ENCODE peak calls at places on chromosomes 3 and 15, in five cellular contexts. Y is left ventricle myocardium inferior, G is pancreas, U is tibial nerve, O is heart left ventricle. B is an unnamed sample.

GRCh38 chr15:99707481-99708270 is 25.6 kb downstream of the LYSMD4 start:
- DNase-seq in Y (no peak), G (no peak), U (no peak), O (no peak), B (no peak)

GRCh38 chr3:152193673-152194267 is 75.0 kb upstream of the MBNL1 start:
- DNase-seq in Y (no peak), G (no peak), U (no peak), O (no peak), B (no peak)

GRCh38 chr15:78479650-78480049 is 27.7 kb upstream of the HYKK start:
- DNase-seq in Y (no peak), G (no peak), U (no peak), O (no peak), B (no peak)

GRCh38 chr15:51499379-51499976 is 123.1 kb downstream of the DMXL2 start:
- DNase-seq in Y (no peak), G (no peak), U (no peak), O (no peak), B (peak; percentile 49)

GRCh38 chr15:87478688-87479072 is 777.9 kb downstream of the NTRK3 start:
- DNase-seq in Y (no peak), G (no peak), U (no peak), O (no peak), B (no peak)

GRCh38 chr15:99925661-99926461 is 192.6 kb upstream of the LYSMD4 start:
- DNase-seq in Y (peak; percentile 62), G (peak; percentile 80), U (peak; percentile 31), O (peak; percentile 73), B (peak; percentile 54)

GRCh38 chr3:113571360-113571759 is 39.0 kb downstream of the SIDT1 start:
- DNase-seq in Y (no peak), G (no peak), U (no peak), O (no peak), B (no peak)

GRCh38 chr15:66673410-66674322 is 28.4 kb upstream of the SMAD6 start:
- DNase-seq in Y (peak; percentile 29), G (peak; percentile 18), U (no peak), O (no peak), B (peak; percentile 89)

GRCh38 chr3:67389176-67389575 is 265.2 kb downstream of the SUCLG2 start:
- DNase-seq in Y (no peak), G (no peak), U (no peak), O (no peak), B (no peak)

GRCh38 chr15:99704444-99704838 is 28.8 kb downstream of the LYSMD4 start:
- DNase-seq in Y (no peak), G (peak; percentile 37), U (no peak), O (peak; percentile 39), B (peak; percentile 89)

GRCh38 chr3:130658666-130659065 is 88.0 kb downstream of the PIK3R4 start:
- DNase-seq in Y (no peak), G (no peak), U (no peak), O (no peak), B (no peak)

GRCh38 chr3:71150293-71150954 is 433.1 kb downstream of the FOXP1 start:
- DNase-seq in Y (no peak), G (no peak), U (no peak), O (no peak), B (no peak)

GRCh38 chr3:152175576-152175883 is 93.2 kb upstream of the MBNL1 start:
- DNase-seq in Y (no peak), G (no peak), U (no peak), O (no peak), B (no peak)

GRCh38 chr3:189204467-189204866 is 32.7 kb downstream of the TPRG1 start:
- DNase-seq in Y (no peak), G (no peak), U (no peak), O (no peak), B (no peak)

DNA sequence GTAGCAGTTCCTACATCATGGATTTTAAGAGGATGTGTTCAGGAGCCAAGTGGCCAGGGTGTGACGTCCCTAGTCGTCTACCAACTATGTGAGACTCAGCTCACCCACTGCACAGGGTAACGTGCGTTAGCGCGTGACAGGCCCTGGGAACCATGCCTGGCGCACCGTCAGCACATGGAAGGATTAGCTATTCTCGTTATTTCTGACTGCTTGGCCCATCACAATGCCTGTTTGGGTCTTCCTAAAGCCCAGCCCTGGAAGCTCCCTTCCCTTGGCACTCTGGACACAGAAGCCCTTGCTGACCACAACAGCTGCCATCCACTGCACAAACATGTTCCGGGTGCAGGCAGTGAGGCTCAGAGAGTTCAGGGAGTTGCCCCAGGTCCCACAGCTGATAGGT is 91.0 kb upstream of the RPL32 start:
- DNase-seq in Y (peak; percentile 77), G (no peak), U (no peak), O (peak; percentile 68), B (no peak)
- H3K36me3 ChIP-seq in Y (peaks cover 21% of the 10 kb centered on the region), G (peaks cover 5% of the 10 kb centered on the region), U (peaks cover 10% of the 10 kb centered on the region), O (peaks cover 24% of the 10 kb centered on the region), B (no peaks in the 10 kb centered on the region)

GRCh38 chr15:33194237-33194636 is 277 bp downstream of the FMN1 start:
- DNase-seq in Y (no peak), G (no peak), U (no peak), O (no peak), B (peak; percentile 57)
- H3K4me3 ChIP-seq in Y (peak overlapping the region; percentile 69), G (peak overlapping the region; percentile 54), U (peak overlapping the region; percentile 35), O (peak overlapping the region; percentile 62), B (peak overlapping the region; percentile 53)

DNA sequence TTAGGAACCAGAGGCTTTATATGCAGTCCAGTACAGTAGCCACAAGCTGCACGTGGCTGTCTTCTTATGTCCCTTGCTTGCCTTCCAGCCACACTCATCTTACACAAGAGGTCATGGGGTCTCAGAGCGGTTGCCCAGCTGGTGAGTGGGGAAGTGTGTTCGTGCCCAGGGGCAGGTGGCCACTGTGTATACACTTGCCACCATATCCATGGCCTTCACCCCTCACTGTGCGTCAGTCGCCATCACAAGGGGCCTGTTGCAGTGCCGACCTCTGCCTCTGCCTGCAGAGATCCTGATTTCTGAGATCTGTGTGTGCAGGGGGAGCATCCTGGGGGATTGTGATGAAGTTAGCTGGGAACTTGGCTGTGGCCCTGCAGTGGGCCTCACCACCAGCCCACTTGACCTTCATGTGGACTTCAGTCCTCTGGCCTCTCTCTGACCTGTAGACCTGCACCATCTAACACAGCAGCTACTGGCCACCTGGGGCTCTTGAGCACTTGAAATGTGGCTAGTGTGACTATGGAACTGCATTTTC is 43.1 kb upstream of the SACM1L start:
- DNase-seq in Y (no peak), G (no peak), U (peak; percentile 38), O (no peak), B (no peak)
- H3K36me3 ChIP-seq in Y (no peaks in the 10 kb centered on the region), G (no peaks in the 10 kb centered on the region), U (no peaks in the 10 kb centered on the region), O (peaks cover 4% of the 10 kb centered on the region), B (no peaks in the 10 kb centered on the region)

GRCh38 chr3:53156368-53156834 is 4.6 kb upstream of the PRKCD start:
- DNase-seq in Y (no peak), G (no peak), U (no peak), O (no peak), B (peak; percentile 41)
- H3K4me3 ChIP-seq in Y (no peak overlapping the region), G (no peak overlapping the region), U (no peak overlapping the region), O (no peak overlapping the region), B (no peak overlapping the region)

GRCh38 chr3:31966978-31967592 is 14.0 kb downstream of the OSBPL10 start:
- DNase-seq in Y (no peak), G (no peak), U (no peak), O (no peak), B (no peak)
- H3K36me3 ChIP-seq in Y (no peaks in the 10 kb centered on the region), G (no peaks in the 10 kb centered on the region), U (no peaks in the 10 kb centered on the region), O (no peaks in the 10 kb centered on the region), B (no peaks in the 10 kb centered on the region)

GRCh38 chr15:34724486-34724885 is 30.3 kb downstream of the GJD2 start:
- DNase-seq in Y (no peak), G (no peak), U (no peak), O (no peak), B (no peak)

GRCh38 chr15:34719051-34719882 is 35.5 kb downstream of the GJD2 start:
- DNase-seq in Y (no peak), G (no peak), U (no peak), O (no peak), B (no peak)

GRCh38 chr15:34721157-34721801 is 33.5 kb downstream of the GJD2 start:
- DNase-seq in Y (no peak), G (no peak), U (no peak), O (no peak), B (no peak)

GRCh38 chr15:34719883-34720148 is 35.0 kb downstream of the GJD2 start:
- DNase-seq in Y (no peak), G (no peak), U (no peak), O (no peak), B (no peak)

DNA sequence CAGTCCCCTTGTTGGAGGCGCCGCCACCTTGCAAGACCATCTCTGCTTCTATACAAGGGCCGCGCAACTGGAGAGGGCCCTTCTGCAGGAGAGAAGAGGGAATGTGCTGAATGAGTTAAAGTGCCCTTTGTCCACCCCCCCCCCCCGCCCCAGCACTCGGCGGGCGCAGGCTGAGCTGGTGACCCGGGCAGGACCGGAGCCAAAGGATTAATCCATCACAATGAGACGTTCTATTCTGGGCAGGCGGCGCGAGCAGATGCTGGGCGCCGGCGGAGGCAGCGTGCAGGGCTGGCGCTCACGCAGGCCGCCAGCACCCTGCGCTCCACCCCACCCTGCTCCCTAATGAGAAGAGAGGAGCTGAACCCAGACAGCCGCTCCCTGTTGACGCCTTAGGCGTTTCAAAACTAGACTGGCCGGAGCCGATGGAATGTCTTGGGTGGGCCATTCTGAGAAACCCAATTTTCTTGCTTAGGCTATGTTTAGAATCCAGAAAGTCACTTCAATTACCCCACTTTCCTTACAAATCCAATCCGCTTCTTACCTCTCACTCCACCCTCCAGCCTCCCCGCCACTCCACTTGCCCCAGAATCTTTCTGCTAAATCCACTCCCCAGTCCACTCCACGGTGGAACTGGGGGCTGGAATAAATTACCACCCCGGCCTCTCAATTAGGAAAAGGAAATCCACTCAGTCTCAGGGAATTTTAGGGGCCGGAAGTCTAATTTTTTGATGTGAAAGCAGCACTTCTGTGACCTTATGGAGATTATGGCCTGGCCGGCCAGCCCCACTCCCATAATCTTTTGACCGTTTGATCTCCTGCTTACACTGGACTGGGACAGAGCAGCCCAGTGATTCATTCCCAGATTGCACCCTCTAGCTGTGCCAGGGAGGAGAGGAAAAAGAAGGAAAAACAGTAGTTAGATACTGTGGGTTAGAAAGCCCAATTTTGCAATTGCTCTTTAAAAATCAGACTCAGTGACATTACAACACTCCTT is 32.7 kb downstream of the GJD2 start:
- DNase-seq in Y (peak; percentile 73), G (no peak), U (peak; percentile 28), O (peak; percentile 75), B (peak; percentile 91)
- H3K4me3 ChIP-seq in Y (peak overlapping the region; percentile 43), G (no peak overlapping the region), U (peak overlapping the region; percentile 2), O (peak overlapping the region; percentile 35), B (peak overlapping the region; percentile 39)

GRCh38 chr15:75594276-75594675 is 15.2 kb upstream of the PTPN9 start:
- DNase-seq in Y (no peak), G (no peak), U (no peak), O (no peak), B (no peak)
- H3K36me3 ChIP-seq in Y (peaks cover 27% of the 10 kb centered on the region), G (no peaks in the 10 kb centered on the region), U (peaks cover 9% of the 10 kb centered on the region), O (peaks cover 49% of the 10 kb centered on the region), B (no peaks in the 10 kb centered on the region)

DNA sequence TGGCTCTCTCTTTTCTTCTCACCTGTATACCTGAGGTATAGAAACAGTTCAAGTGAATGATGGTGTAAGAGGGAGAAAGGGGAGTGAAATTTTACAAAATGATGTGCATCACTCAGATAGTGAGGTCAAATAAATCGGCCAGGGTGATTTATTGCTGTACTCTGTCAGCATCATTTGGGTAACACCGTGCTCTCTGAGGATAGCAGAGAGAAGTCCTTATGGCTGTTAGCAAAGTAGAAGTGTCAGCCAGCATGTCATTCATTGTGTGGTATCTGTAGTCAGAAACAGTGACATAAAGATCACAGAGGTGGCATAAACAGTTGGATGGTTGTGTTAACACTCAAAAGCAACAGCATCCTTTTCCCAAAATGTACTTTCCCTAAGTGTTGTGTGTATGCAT is 53.4 kb downstream of the PSMD6 start:
- DNase-seq in Y (no peak), G (no peak), U (no peak), O (no peak), B (no peak)
- H3K4me3 ChIP-seq in Y (no peak overlapping the region), G (peak overlapping the region; percentile 4), U (no peak overlapping the region), O (no peak overlapping the region), B (peak overlapping the region; percentile 50)